ENCODE peak calls at places on chromosomes 12 and 14, in five cellular contexts. S is prostate gland, A is sigmoid colon, X is H1, C is stomach. K is an unnamed sample.
A peak's percentile ranks its signal among the peaks of the same experiment; 100 is the strongest.

GRCh38 chr14:52792097-52792415 is 649 bp upstream of the GNPNAT1 start:
- DNase-seq in S (no peak), A (no peak), X (no peak), C (no peak), K (no peak)

GRCh38 chr12:24615967-24616411 is 332.9 kb downstream of the BCAT1 start:
- DNase-seq in S (no peak), A (no peak), X (no peak), C (no peak), K (no peak)

GRCh38 chr12:108700833-108701450 is 30.4 kb downstream of the CORO1C start:
- DNase-seq in S (peak; percentile 30), A (no peak), X (no peak), C (no peak), K (no peak)

GRCh38 chr14:100975668-100976067 is 72.1 kb upstream of the RTL1 start:
- DNase-seq in S (no peak), A (no peak), X (no peak), C (no peak), K (no peak)

GRCh38 chr14:49280566-49280965 is 305.6 kb downstream of the RPS29 start:
- DNase-seq in S (no peak), A (no peak), X (no peak), C (no peak), K (no peak)

GRCh38 chr12:28242888-28243633 is 52.8 kb downstream of the CCDC91 start:
- DNase-seq in S (no peak), A (no peak), X (no peak), C (peak; percentile 35), K (no peak)

GRCh38 chr12:90854136-90854689 is 100.8 kb downstream of the CCER1 start:
- DNase-seq in S (peak; percentile 19), A (no peak), X (peak; percentile 1), C (no peak), K (no peak)

GRCh38 chr12:124396544-124397398 is 101.9 kb downstream of the RFLNA start:
- DNase-seq in S (peak; percentile 53), A (peak; percentile 90), X (no peak), C (peak; percentile 96), K (peak; percentile 86)

GRCh38 chr14:73591690-73592448 is at the start of gene ACOT4:
- DNase-seq in S (no peak), A (peak; percentile 58), X (no peak), C (peak; percentile 55), K (peak; percentile 56)

GRCh38 chr12:67842124-67842523 is 147.1 kb upstream of the IFNG-AS1 start:
- DNase-seq in S (no peak), A (no peak), X (no peak), C (no peak), K (no peak)

GRCh38 chr12:57242691-57243454 is 8.1 kb downstream of the STAC3 start:
- DNase-seq in S (no peak), A (peak; percentile 75), X (peak; percentile 89), C (peak; percentile 63), K (peak; percentile 72)

GRCh38 chr12:122503147-122503751 is 2.5 kb upstream of the ZCCHC8 start:
- DNase-seq in S (no peak), A (no peak), X (no peak), C (no peak), K (no peak)

GRCh38 chr14:20801726-20802125 is 918 bp downstream of the RNASE1 start:
- DNase-seq in S (no peak), A (no peak), X (no peak), C (peak; percentile 66), K (peak; percentile 41)

GRCh38 chr14:39102265-39102968 is 618 bp downstream of the SEC23A start:
- DNase-seq in S (peak; percentile 9), A (no peak), X (no peak), C (peak; percentile 38), K (peak; percentile 73)

GRCh38 chr14:82070040-82070439 is 536.4 kb upstream of the SEL1L start:
- DNase-seq in S (no peak), A (no peak), X (no peak), C (no peak), K (no peak)

GRCh38 chr14:22387776-22388241 is 201.2 kb downstream of the DAD1 start:
- DNase-seq in S (no peak), A (no peak), X (no peak), C (no peak), K (no peak)

GRCh38 chr12:110039085-110039807 is 9.1 kb downstream of the C12orf76 start:
- DNase-seq in S (peak; percentile 60), A (no peak), X (no peak), C (peak; percentile 43), K (peak; percentile 44)

GRCh38 chr14:84789012-84789411 is 740.9 kb upstream of the FLRT2 start:
- DNase-seq in S (no peak), A (no peak), X (no peak), C (no peak), K (no peak)

GRCh38 chr14:86038401-86038985 is 508.5 kb downstream of the FLRT2 start:
- DNase-seq in S (no peak), A (no peak), X (peak; percentile 33), C (peak; percentile 48), K (peak; percentile 11)

GRCh38 chr12:107356937-107357295 is 263.6 kb upstream of the CRY1 start:
- DNase-seq in S (no peak), A (no peak), X (no peak), C (no peak), K (no peak)

GRCh38 chr12:122310636-122311035 is 44.3 kb upstream of the VPS33A start:
- DNase-seq in S (no peak), A (no peak), X (no peak), C (no peak), K (no peak)

GRCh38 chr12:92871121-92871520 is 58.0 kb downstream of the EEA1 start:
- DNase-seq in S (no peak), A (no peak), X (no peak), C (no peak), K (no peak)

GRCh38 chr14:31843361-31844091 is 233.6 kb upstream of the ARHGAP5 start:
- DNase-seq in S (no peak), A (no peak), X (no peak), C (no peak), K (peak; percentile 34)

GRCh38 chr12:42936991-42937390 is 347.4 kb upstream of the PRICKLE1 start:
- DNase-seq in S (no peak), A (no peak), X (no peak), C (no peak), K (no peak)

GRCh38 chr12:49503674-49504180 is 35.1 kb upstream of the KCNH3 start:
- DNase-seq in S (peak; percentile 40), A (no peak), X (no peak), C (peak; percentile 70), K (peak; percentile 55)

GRCh38 chr12:46661161-46661845 is 164.5 kb downstream of the SLC38A4 start:
- DNase-seq in S (peak; percentile 33), A (no peak), X (no peak), C (no peak), K (no peak)

GRCh38 chr12:68871899-68872298 is 61.1 kb downstream of the CPM start:
- DNase-seq in S (no peak), A (no peak), X (no peak), C (no peak), K (no peak)

GRCh38 chr12:113996026-113996425 is 29.9 kb upstream of the RBM19 start:
- DNase-seq in S (no peak), A (no peak), X (peak; percentile 23), C (no peak), K (no peak)

GRCh38 chr14:52068741-52069616 is at the start of gene NID2:
- DNase-seq in S (peak; percentile 30), A (peak; percentile 97), X (peak; percentile 63), C (peak; percentile 51), K (peak; percentile 82)

GRCh38 chr14:91858536-91859275 is 8.6 kb downstream of the TC2N start:
- DNase-seq in S (no peak), A (no peak), X (no peak), C (no peak), K (no peak)

GRCh38 chr14:105176513-105176912 is 4.6 kb downstream of the NUDT14 start:
- DNase-seq in S (no peak), A (no peak), X (no peak), C (no peak), K (no peak)

GRCh38 chr12:119182701-119183493 is 4.2 kb downstream of the HSPB8 start:
- DNase-seq in S (no peak), A (no peak), X (no peak), C (no peak), K (no peak)

GRCh38 chr14:24051789-24052655 is at the start of gene CARMIL3:
- DNase-seq in S (peak; percentile 57), A (peak; percentile 77), X (no peak), C (peak; percentile 70), K (peak; percentile 72)
- TF ChIP-seq POLR2AphosphoS5 in S (no peak), A (peak; percentile 19), X (no peak), C (no peak), K (no peak)

DNA sequence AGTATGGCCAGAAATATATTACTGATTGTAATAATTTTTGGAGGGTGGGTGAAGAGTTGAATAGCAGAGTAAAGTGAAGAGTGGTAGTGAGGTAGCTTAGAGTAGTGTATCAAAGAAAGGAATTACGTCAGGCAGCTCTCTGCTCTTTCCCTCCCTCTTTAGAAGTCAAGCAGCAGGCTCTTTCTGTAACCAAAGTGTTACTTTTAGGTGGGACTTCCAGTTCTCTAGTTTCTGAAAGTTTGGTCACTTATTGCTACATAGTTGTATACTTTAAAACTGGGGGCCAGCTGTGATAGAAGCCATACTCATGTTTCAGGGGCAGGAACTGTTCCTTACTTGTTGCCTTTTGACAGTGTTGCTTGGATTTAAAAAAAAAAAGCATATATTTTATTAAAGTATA is 30.6 kb downstream of the ATF7IP start:
- DNase-seq in S (no peak), A (no peak), X (no peak), C (no peak), K (no peak)
- H3K27ac ChIP-seq in S (no peak overlapping the region), A (peak overlapping the region; percentile 64), X (no peak overlapping the region), C (peak overlapping the region; percentile 63), K (peak overlapping the region; percentile 62)

GRCh38 chr14:64556526-64556925 is 6.8 kb downstream of the PPP1R36 start:
- DNase-seq in S (no peak), A (no peak), X (no peak), C (no peak), K (no peak)
- TF ChIP-seq POLR2AphosphoS5 in S (no peak), A (no peak), X (no peak), C (no peak), K (no peak)

DNA sequence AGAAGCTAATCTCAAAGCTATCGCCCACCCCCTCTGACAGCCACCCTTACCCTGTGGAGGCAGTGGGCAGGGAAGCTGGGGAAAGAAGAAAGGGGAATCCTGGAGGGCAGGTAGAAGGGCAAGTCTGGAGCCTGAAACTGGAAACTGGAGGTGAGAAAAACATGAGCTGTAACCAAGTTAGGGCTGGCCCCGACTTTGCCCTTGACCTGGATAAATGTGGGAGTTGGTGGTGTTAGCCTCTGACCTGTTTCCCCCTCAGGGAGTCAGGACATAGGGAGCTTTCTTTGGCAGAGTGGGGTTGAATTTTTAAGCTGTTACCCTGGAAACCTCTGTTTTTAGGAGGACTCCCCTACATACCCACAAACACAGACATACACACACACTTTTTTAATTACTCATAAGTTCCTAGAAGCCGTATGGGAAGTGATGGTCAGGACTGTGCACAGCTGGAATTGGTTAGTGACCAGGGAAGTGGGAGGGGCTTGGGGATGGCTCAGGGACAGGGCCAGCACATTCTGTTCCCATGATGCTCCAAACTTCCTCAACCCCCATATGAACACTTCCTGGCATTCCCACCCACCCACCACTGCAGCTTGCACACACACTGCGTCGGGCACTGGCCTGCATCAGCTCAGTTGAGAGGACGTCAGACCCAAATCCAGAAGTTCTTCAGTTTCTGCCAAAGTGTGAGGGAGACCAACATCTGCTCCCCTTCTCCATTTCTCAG is 5.0 kb upstream of the MMP19 start:
- DNase-seq in S (peak; percentile 26), A (peak; percentile 98), X (no peak), C (peak; percentile 66), K (peak; percentile 78)
- H3K27ac ChIP-seq in S (peak overlapping the region; percentile 59), A (peak overlapping the region; percentile 82), X (no peak overlapping the region), C (peak overlapping the region; percentile 95), K (peak overlapping the region; percentile 90)